ENCODE peak calls at places on chromosomes 7 and 10, in eight cellular contexts. S is ovary; V is GM12865; O is osteoblast; Y is osteocyte; P is fibroblast of the aortic adventitia; N is nephron progenitor cell; R is CD4-positive, alpha-beta T cell. A is an unnamed sample.

GRCh38 chr7:34220501-34220900 is 315.2 kb downstream of the BMPER start:
- DNase-seq in Y (no peak), P (no peak), O (no peak), V (no peak), N (no peak), R (no peak), S (no peak), A (no peak)

GRCh38 chr10:774223-774622 is 84.8 kb upstream of the DIP2C start:
- DNase-seq in N (no peak), S (no peak), R (no peak), P (no peak), V (no peak), O (peak), Y (no peak), A (no peak)

GRCh38 chr10:104589871-104590270 is 51.2 kb upstream of the SORCS3 start:
- DNase-seq in O (no peak), N (no peak), V (no peak), S (no peak), Y (no peak), P (no peak), R (no peak), A (no peak)

GRCh38 chr10:102776779-102777417 is 33.1 kb downstream of the WBP1L start:
- DNase-seq in V (no peak), Y (peak), R (no peak), S (peak), P (peak), O (peak), N (peak), A (no peak)

GRCh38 chr7:136869006-136869961 is 832 bp downstream of the CHRM2 start:
- DNase-seq in O (peak), V (no peak), N (peak), S (no peak), Y (peak), P (no peak), R (no peak), A (no peak)

GRCh38 chr7:132575987-132576722 is at the start of gene PLXNA4:
- DNase-seq in N (peak), V (no peak), R (no peak), S (peak), P (peak), Y (no peak), O (peak), A (no peak)

GRCh38 chr10:116444527-116445142 is 17.0 kb downstream of the PNLIPRP3 start:
- DNase-seq in S (no peak), O (no peak), R (no peak), N (peak), V (peak), Y (no peak), P (peak), A (peak)

GRCh38 chr7:73738220-73738611 is 386 bp downstream of the ABHD11 start:
- DNase-seq in N (peak), P (peak), R (peak), Y (no peak), S (peak), O (peak), V (peak), A (peak)

GRCh38 chr10:69242037-69242843 is 22.1 kb downstream of the HKDC1 start:
- DNase-seq in O (no peak), R (no peak), V (no peak), N (no peak), Y (no peak), S (no peak), P (peak), A (no peak)

GRCh38 chr10:52443419-52444388 is 129.6 kb downstream of the DKK1 start:
- DNase-seq in R (no peak), N (no peak), S (no peak), V (no peak), O (no peak), P (peak), Y (no peak), A (no peak)

GRCh38 chr7:151008143-151008510 is 16.2 kb downstream of the ATG9B start:
- DNase-seq in P (peak), R (no peak), S (no peak), O (peak), Y (no peak), N (no peak), V (no peak), A (no peak)

GRCh38 chr10:98087309-98087708 is 47.1 kb upstream of the R3HCC1L start:
- DNase-seq in N (no peak), R (no peak), P (no peak), V (no peak), Y (no peak), S (no peak), O (no peak), A (no peak)

GRCh38 chr10:72038458-72039001 is 49.8 kb downstream of the SPOCK2 start:
- DNase-seq in R (no peak), Y (no peak), N (no peak), S (no peak), V (no peak), P (peak), O (peak), A (no peak)

GRCh38 chr10:101238732-101239105 is 9.5 kb upstream of the LBX1 start:
- DNase-seq in R (no peak), V (no peak), O (peak), Y (no peak), N (peak), S (no peak), P (no peak), A (no peak)

GRCh38 chr7:135508853-135509588 is 881 bp downstream of the CNOT4 start:
- DNase-seq in P (peak), Y (peak), S (no peak), N (peak), O (no peak), V (peak), R (peak), A (peak)

DNA sequence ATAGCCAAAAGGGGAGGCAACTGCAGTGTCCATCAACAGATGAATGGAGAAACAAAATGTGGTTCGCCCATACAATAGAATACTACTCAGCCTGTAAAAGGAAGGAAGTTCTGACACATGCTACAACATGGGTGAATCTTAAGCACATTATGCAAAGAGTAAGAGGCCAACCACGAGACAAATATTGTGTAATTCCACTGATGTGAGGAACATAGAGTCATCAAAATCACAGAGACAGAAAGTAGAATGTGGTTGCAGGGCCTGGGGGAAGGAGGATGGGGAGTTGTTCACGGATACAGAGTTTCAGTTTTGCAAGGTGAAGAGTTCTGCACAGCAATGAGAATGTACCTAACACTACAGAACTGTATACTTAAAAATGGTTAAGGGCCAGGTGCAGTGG is 13.7 kb upstream of the C10orf71 start:
- DNase-seq in N (no peak), O (no peak), Y (no peak), V (no peak), S (no peak), P (no peak), R (no peak), A (no peak)
- TF ChIP-seq CTCF in N (no peak), O (no peak), Y (no peak), V (no peak), S (no peak), P (no peak), R (no peak), A (no peak)

GRCh38 chr10:92574545-92575377 is 868 bp upstream of the IDE start:
- DNase-seq in Y (no peak), V (peak), O (peak), P (peak), N (no peak), R (no peak), S (no peak), A (peak)
- TF ChIP-seq CTCF in Y (peak), V (peak), O (no peak), P (peak), N (no peak), R (peak), S (no peak), A (no peak)

DNA sequence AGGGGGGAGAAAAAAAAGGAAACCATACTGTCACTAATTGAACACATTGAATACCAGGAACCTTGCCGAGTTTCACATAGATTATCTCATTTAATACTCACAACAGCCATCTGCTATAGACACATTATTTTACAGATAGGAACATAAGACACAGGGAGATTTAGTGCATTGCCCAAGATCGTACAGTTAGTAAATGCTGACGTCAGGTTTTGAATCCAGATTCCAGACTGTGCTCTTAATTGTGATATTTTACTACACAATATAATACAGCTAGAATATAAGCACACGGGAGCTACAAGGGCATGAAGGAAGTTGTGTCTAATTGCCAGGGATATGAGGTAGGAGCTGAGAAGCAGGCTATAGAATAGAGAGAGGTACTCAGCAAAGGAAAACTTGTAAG is 93.9 kb upstream of the MINDY3 start:
- DNase-seq in N (no peak), R (no peak), O (no peak), V (no peak), S (no peak), Y (no peak), P (no peak), A (no peak)
- TF ChIP-seq CTCF in N (no peak), R (no peak), O (no peak), V (no peak), S (no peak), Y (no peak), P (no peak), A (no peak)

GRCh38 chr10:21808525-21808924 is 195.0 kb downstream of the DNAJC1 start:
- DNase-seq in O (no peak), V (no peak), N (no peak), S (no peak), R (no peak), Y (no peak), P (no peak), A (no peak)

GRCh38 chr10:21813944-21814343 is 189.6 kb downstream of the DNAJC1 start:
- DNase-seq in O (peak), V (no peak), P (no peak), S (no peak), Y (no peak), N (no peak), R (no peak), A (no peak)

GRCh38 chr10:21811245-21811585 is 192.3 kb downstream of the DNAJC1 start:
- DNase-seq in O (no peak), V (no peak), S (no peak), Y (no peak), N (no peak), R (no peak), P (peak), A (no peak)

GRCh38 chr10:21807162-21807561 is 196.4 kb downstream of the DNAJC1 start:
- DNase-seq in R (no peak), O (no peak), P (no peak), V (no peak), N (peak), S (no peak), Y (no peak), A (no peak)

GRCh38 chr10:21810582-21811244 is 192.8 kb downstream of the DNAJC1 start:
- DNase-seq in Y (no peak), N (no peak), O (no peak), S (no peak), V (no peak), P (no peak), R (no peak), A (no peak)
- TF ChIP-seq CTCF in Y (no peak), N (no peak), O (no peak), S (no peak), V (no peak), P (no peak), R (no peak), A (no peak)

DNA sequence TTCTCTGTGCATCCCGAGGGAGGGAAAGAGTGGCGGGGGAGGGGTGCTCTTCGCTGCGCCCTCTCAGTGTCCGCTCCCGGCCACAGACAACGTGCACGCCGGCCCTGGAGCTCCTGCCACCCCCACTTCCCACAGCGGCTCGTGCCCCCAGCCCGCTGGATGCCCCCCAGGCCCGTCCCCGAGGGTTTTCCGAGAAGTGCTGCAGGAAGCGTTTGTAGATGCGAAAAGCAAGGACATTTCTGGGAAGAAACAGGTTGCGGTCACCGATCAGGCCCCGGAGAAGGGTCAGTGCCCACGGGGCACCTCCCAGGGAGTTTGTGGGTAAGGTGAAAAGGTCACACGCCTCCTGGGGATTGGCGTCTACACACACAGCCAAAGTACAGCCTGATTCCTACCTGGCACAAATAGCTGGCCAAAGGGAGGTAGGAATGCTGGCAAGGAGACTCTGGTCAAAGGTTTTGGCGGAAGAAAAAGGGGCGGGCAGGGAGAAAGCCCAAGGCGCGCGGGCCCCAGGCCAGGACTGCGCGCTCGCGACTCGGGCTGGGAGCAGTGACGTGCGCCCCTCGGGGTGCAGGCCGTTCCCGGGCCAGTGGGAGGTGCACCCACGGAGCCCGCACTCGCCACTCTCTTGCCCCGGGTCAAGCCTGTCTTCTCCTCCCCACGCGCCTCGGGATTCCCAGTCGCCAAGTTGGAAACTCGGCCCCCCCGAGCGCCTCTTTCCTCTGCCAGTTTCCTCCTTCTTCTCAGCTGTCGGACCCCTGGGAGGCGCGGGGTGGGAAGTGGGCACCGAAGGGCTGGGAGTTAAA is 1.5 kb upstream of the NRP1 start:
- DNase-seq in N (peak), O (peak), Y (peak), S (peak), P (peak), R (no peak), V (no peak), A (peak)
- TF ChIP-seq CTCF in N (no peak), O (no peak), Y (no peak), S (no peak), P (no peak), R (no peak), V (no peak), A (no peak)

GRCh38 chr7:154299736-154300135 is 247.5 kb downstream of the DPP6 start:
- DNase-seq in O (no peak), S (no peak), R (no peak), P (no peak), N (no peak), V (no peak), Y (no peak), A (no peak)

GRCh38 chr7:154306036-154306435 is 253.8 kb downstream of the DPP6 start:
- DNase-seq in N (no peak), S (no peak), R (no peak), O (no peak), V (no peak), P (no peak), Y (no peak), A (no peak)

GRCh38 chr7:154304740-154305679 is 252.8 kb downstream of the DPP6 start:
- DNase-seq in R (no peak), V (no peak), Y (no peak), P (no peak), S (no peak), O (no peak), N (peak), A (no peak)

GRCh38 chr7:154304231-154304630 is 252.0 kb downstream of the DPP6 start:
- DNase-seq in R (no peak), S (no peak), P (no peak), V (no peak), O (no peak), Y (no peak), N (no peak), A (no peak)

GRCh38 chr7:154302380-154302779 is 250.2 kb downstream of the DPP6 start:
- DNase-seq in P (no peak), S (no peak), Y (no peak), N (no peak), R (no peak), V (no peak), O (no peak), A (no peak)
- TF ChIP-seq CTCF in P (no peak), S (no peak), Y (no peak), N (no peak), R (no peak), V (no peak), O (no peak), A (no peak)